ENCODE peak calls at places on chromosomes 3 and 15, in seven cellular contexts. A is lung, K is IMR-90, B is K562, M is lower lobe of right lung, D is adrenal gland, O is kidney. E is an unnamed sample. For H3K9me3 and H3K4me1, the result is how much of the 10 kb centered on the place peaks cover.

GRCh38 chr3:182115328-182116045 is 403.8 kb downstream of the SOX2 start:
- DNase-seq in D (no peak), M (no peak), O (no peak), B (no peak), K (no peak), A (no peak), E (no peak)

GRCh38 chr15:65663521-65663920 is 41.8 kb downstream of the SLC24A1 start:
- DNase-seq in D (no peak), A (no peak), B (no peak), O (no peak), M (no peak), K (no peak), E (no peak)

GRCh38 chr15:29208352-29208751 is 61.3 kb downstream of the NSMCE3 start:
- DNase-seq in D (no peak), K (no peak), M (no peak), B (no peak), A (no peak), O (no peak), E (no peak)

GRCh38 chr15:95363636-95364035 is 966.9 kb upstream of the NR2F2 start:
- DNase-seq in B (no peak), D (no peak), M (no peak), O (no peak), K (no peak), A (no peak), E (no peak)

GRCh38 chr15:32844118-32844711 is 126.4 kb downstream of the GREM1 start:
- DNase-seq in B (peak), K (peak), A (no peak), D (no peak), M (no peak), O (no peak), E (no peak)

GRCh38 chr3:18236726-18237125 is 188.4 kb downstream of the SATB1 start:
- DNase-seq in M (no peak), O (no peak), D (no peak), A (no peak), B (no peak), K (no peak), E (no peak)

GRCh38 chr3:49671291-49672288 is 2.6 kb upstream of the APEH start:
- DNase-seq in A (peak), M (peak), O (peak), K (peak), D (peak), B (peak), E (peak)

GRCh38 chr3:127157181-127157828 is 35.6 kb upstream of the PRR23E start:
- DNase-seq in A (no peak), B (no peak), O (no peak), D (no peak), M (no peak), K (no peak), E (no peak)

GRCh38 chr3:49727154-49727923 is 3.6 kb upstream of the GMPPB start:
- DNase-seq in K (no peak), M (no peak), A (no peak), B (no peak), O (no peak), D (no peak), E (no peak)

GRCh38 chr3:169760479-169760878 is 4.4 kb downstream of the TERC start:
- DNase-seq in K (peak), A (no peak), D (no peak), M (no peak), O (no peak), B (peak), E (no peak)

GRCh38 chr3:8621872-8622271 is 22.7 kb downstream of the SSUH2 start:
- DNase-seq in K (peak), B (no peak), M (no peak), O (no peak), D (no peak), A (no peak), E (no peak)

GRCh38 chr15:36361351-36361870 is 218.0 kb upstream of the CDIN1 start:
- DNase-seq in K (peak), D (no peak), A (no peak), O (no peak), M (no peak), B (no peak), E (no peak)

GRCh38 chr3:183800221-183800863 is 25.0 kb downstream of the MAP6D1 start:
- DNase-seq in D (no peak), K (no peak), B (no peak), A (no peak), M (no peak), O (no peak), E (no peak)

GRCh38 chr15:93017521-93017920 is 71.5 kb downstream of the RGMA start:
- DNase-seq in K (no peak), M (no peak), O (no peak), A (no peak), D (no peak), B (no peak), E (no peak)

GRCh38 chr3:197248341-197248740 is 50.1 kb downstream of the DLG1 start:
- DNase-seq in B (no peak), D (no peak), A (no peak), K (no peak), M (no peak), O (no peak), E (no peak)

GRCh38 chr3:67034371-67034770 is 36.3 kb downstream of the KBTBD8 start:
- DNase-seq in O (no peak), A (no peak), M (no peak), D (no peak), B (no peak), K (no peak), E (no peak)

GRCh38 chr3:30630238-30631030 is 24.0 kb downstream of the TGFBR2 start:
- DNase-seq in K (no peak), D (no peak), O (no peak), M (no peak), B (no peak), A (no peak), E (no peak)

GRCh38 chr15:33089878-33090757 is 104.4 kb downstream of the FMN1 start:
- DNase-seq in M (no peak), D (peak), O (no peak), A (no peak), K (peak), B (no peak), E (no peak)

GRCh38 chr15:101445562-101446526 is 43.7 kb downstream of the PCSK6 start:
- DNase-seq in B (no peak), A (no peak), D (peak), O (peak), K (peak), M (no peak), E (peak)

GRCh38 chr3:109275702-109276293 is 40.5 kb downstream of the DPPA2 start:
- DNase-seq in M (no peak), B (peak), A (no peak), D (peak), K (peak), O (no peak), E (no peak)

GRCh38 chr3:8824238-8824637 is 54.8 kb upstream of the OXTR start:
- DNase-seq in K (peak), A (no peak), D (no peak), O (no peak), B (no peak), M (no peak), E (no peak)

GRCh38 chr15:47750740-47751262 is 33.5 kb downstream of the SEMA6D start:
- DNase-seq in K (no peak), A (no peak), D (no peak), O (no peak), M (no peak), B (no peak), E (no peak)
- H3K9me3 ChIP-seq in K (under half), A (under half), D (under half), O (under half), M (under half), B (under half), E (under half)

GRCh38 chr3:114445233-114445632 is 151.4 kb downstream of the TIGIT start:
- DNase-seq in D (no peak), B (no peak), M (no peak), O (no peak), A (no peak), K (peak), E (no peak)

GRCh38 chr3:114442251-114442650 is 148.4 kb downstream of the TIGIT start:
- DNase-seq in A (no peak), K (peak), M (no peak), O (no peak), B (no peak), D (peak), E (no peak)

GRCh38 chr3:114446605-114447004 is 152.8 kb downstream of the TIGIT start:
- DNase-seq in B (no peak), A (no peak), M (no peak), O (no peak), K (no peak), D (peak), E (no peak)

GRCh38 chr3:114441386-114441785 is 147.6 kb downstream of the TIGIT start:
- DNase-seq in K (no peak), A (no peak), D (no peak), M (no peak), O (no peak), B (no peak), E (no peak)

DNA sequence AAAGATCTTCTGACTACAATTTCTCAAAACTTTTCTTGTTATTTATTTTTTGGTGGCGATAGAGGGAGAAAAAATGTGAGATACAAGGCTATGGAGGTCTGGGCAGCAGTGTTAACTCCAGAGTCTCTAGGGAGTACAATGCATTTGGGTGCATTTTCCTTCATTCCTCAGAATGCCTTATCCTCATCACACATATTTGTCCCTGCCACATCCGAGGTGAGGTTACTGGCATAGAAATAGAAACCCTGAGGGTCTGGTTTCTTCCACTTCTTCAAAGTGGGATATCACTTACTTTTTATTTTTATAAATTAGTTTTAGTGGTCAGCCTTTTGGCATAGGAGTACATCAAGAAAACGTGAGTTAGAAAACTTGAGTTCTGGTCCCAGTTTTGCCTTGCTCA is 150.4 kb downstream of the TIGIT start:
- DNase-seq in B (no peak), A (no peak), K (no peak), O (no peak), D (no peak), M (no peak), E (no peak)
- H3K4me1 ChIP-seq in B (under half), A (under half), K (under half), O (under half), D (half or more), M (under half), E (half or more)

GRCh38 chr15:90845201-90845949 is 23.0 kb upstream of the FURIN start:
- DNase-seq in A (no peak), K (peak), O (no peak), B (no peak), M (no peak), D (peak), E (peak)
- H3K27ac ChIP-seq in A (no peak), K (peak), O (no peak), B (peak), M (peak), D (peak), E (no peak)

GRCh38 chr3:33706056-33706455 is 12.0 kb downstream of the CLASP2 start:
- DNase-seq in A (no peak), B (no peak), D (no peak), M (no peak), K (no peak), O (no peak), E (no peak)

GRCh38 chr3:33699275-33699674 is 18.8 kb downstream of the CLASP2 start:
- DNase-seq in A (no peak), B (no peak), K (no peak), D (no peak), M (no peak), O (no peak), E (no peak)

DNA sequence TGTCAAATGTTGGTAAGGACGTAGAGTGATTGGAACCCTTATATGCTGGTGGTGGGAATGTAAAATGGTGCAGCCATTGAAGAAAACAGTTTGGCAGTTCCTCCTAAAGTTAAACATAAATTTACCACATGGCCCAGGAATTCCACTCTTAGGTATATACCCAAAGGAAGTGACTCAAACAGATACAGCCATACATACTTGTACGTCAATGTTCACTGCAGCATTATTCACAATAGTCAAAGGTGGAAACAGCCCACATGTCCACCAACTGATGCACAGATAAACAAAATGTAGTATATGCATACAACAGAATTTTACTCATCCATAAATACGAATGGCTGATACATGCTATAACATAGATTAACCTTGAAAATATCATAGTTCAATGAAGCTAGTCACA is 13.2 kb downstream of the CLASP2 start:
- DNase-seq in A (no peak), M (no peak), O (no peak), B (no peak), K (peak), D (no peak), E (no peak)
- H3K9me3 ChIP-seq in A (under half), M (under half), O (under half), B (under half), K (under half), D (under half), E (under half)

GRCh38 chr3:73510298-73510697 is 114.4 kb downstream of the PDZRN3 start:
- DNase-seq in D (no peak), B (no peak), O (no peak), M (no peak), A (no peak), K (no peak), E (no peak)

GRCh38 chr3:73509812-73510211 is 114.9 kb downstream of the PDZRN3 start:
- DNase-seq in D (no peak), B (no peak), O (no peak), K (peak), M (no peak), A (no peak), E (no peak)

GRCh38 chr3:73511555-73511954 is 113.2 kb downstream of the PDZRN3 start:
- DNase-seq in M (no peak), K (no peak), B (no peak), O (no peak), D (no peak), A (no peak), E (no peak)

GRCh38 chr3:73512095-73512494 is 112.6 kb downstream of the PDZRN3 start:
- DNase-seq in K (peak), O (no peak), A (no peak), M (no peak), D (no peak), B (no peak), E (no peak)

DNA sequence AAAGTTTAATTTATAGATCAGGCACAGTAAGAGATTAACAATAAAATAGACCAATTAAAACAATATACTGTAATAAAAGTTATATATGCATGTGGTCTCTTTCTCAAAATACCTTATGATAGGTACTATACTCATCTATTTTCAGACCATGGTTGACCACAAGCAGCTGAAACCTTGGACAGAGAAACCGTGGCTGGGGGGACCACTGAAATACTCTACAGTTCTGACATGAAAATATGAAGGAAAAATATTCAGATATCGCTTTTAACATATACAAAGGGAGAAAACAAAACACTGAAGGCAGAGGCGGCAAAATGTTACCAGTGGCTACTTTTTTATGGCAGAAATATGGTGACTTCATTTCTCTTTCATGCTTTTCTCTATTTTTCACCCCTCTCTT is 114.0 kb downstream of the PDZRN3 start:
- DNase-seq in K (no peak), A (no peak), O (no peak), B (no peak), D (no peak), M (no peak), E (no peak)
- H3K4me1 ChIP-seq in K (under half), A (under half), O (under half), B (under half), D (under half), M (under half), E (half or more)

GRCh38 chr15:79682285-79682684 is 214.5 kb downstream of the MTHFS start:
- DNase-seq in O (peak), K (peak), D (peak), A (no peak), B (no peak), M (no peak), E (peak)
- H3K27ac ChIP-seq in O (no peak), K (no peak), D (no peak), A (no peak), B (no peak), M (no peak), E (no peak)

GRCh38 chr15:26455828-26456227 is 317.0 kb downstream of the GABRB3 start:
- DNase-seq in B (no peak), A (no peak), K (no peak), M (no peak), D (no peak), O (no peak), E (no peak)
- H3K9me3 ChIP-seq in B (under half), A (under half), K (under half), M (under half), D (under half), O (under half), E (under half)

E was measured in heart left ventricle.